ENCODE peak calls at places on chromosomes 7 and 10, in nine cellular contexts. One of them, this sample, is unnamed.

GRCh38 chr10:68135922-68136718 is 26.8 kb downstream of the MYPN start:
- DNase-seq in neuronal stem cell: no peak
- DNase-seq in fibroblast of the aortic adventitia: peak
- DNase-seq in dorsolateral prefrontal cortex: no peak
- DNase-seq in GM23248: peak
- DNase-seq in AG09309: peak
- DNase-seq in heart right ventricle: no peak
- DNase-seq in tibial nerve: no peak
- DNase-seq in brain microvascular endothelial cell: peak
- DNase-seq in this sample: peak

GRCh38 chr7:54888067-54888735 is 129.2 kb upstream of the SEC61G start:
- DNase-seq in tibial nerve: no peak
- DNase-seq in neuronal stem cell: peak
- DNase-seq in dorsolateral prefrontal cortex: peak
- DNase-seq in AG09309: no peak
- DNase-seq in brain microvascular endothelial cell: no peak
- DNase-seq in GM23248: peak
- DNase-seq in fibroblast of the aortic adventitia: no peak
- DNase-seq in heart right ventricle: peak
- DNase-seq in this sample: no peak

GRCh38 chr7:54349259-54349658 is 192.9 kb upstream of the VSTM2A start:
- DNase-seq in heart right ventricle: no peak
- DNase-seq in GM23248: no peak
- DNase-seq in brain microvascular endothelial cell: no peak
- DNase-seq in dorsolateral prefrontal cortex: no peak
- DNase-seq in fibroblast of the aortic adventitia: peak
- DNase-seq in tibial nerve: no peak
- DNase-seq in neuronal stem cell: no peak
- DNase-seq in AG09309: no peak
- DNase-seq in this sample: no peak

GRCh38 chr10:12479437-12479844 is 130.1 kb downstream of the CAMK1D start:
- DNase-seq in fibroblast of the aortic adventitia: no peak
- DNase-seq in dorsolateral prefrontal cortex: no peak
- DNase-seq in GM23248: no peak
- DNase-seq in heart right ventricle: no peak
- DNase-seq in brain microvascular endothelial cell: no peak
- DNase-seq in tibial nerve: no peak
- DNase-seq in neuronal stem cell: no peak
- DNase-seq in AG09309: no peak
- DNase-seq in this sample: no peak

GRCh38 chr7:2775785-2776184 is 68.3 kb downstream of the GNA12 start:
- DNase-seq in GM23248: no peak
- DNase-seq in neuronal stem cell: no peak
- DNase-seq in fibroblast of the aortic adventitia: no peak
- DNase-seq in heart right ventricle: no peak
- DNase-seq in dorsolateral prefrontal cortex: no peak
- DNase-seq in brain microvascular endothelial cell: no peak
- DNase-seq in tibial nerve: no peak
- DNase-seq in AG09309: no peak
- DNase-seq in this sample: no peak

GRCh38 chr10:115844592-115844991 is 428.4 kb downstream of the GFRA1 start:
- DNase-seq in AG09309: peak
- DNase-seq in brain microvascular endothelial cell: no peak
- DNase-seq in tibial nerve: no peak
- DNase-seq in dorsolateral prefrontal cortex: no peak
- DNase-seq in GM23248: no peak
- DNase-seq in heart right ventricle: no peak
- DNase-seq in neuronal stem cell: no peak
- DNase-seq in fibroblast of the aortic adventitia: peak
- DNase-seq in this sample: no peak

GRCh38 chr10:128268015-128268722 is 141.9 kb upstream of the MKI67 start:
- DNase-seq in neuronal stem cell: peak
- DNase-seq in brain microvascular endothelial cell: peak
- DNase-seq in tibial nerve: no peak
- DNase-seq in GM23248: peak
- DNase-seq in AG09309: no peak
- DNase-seq in fibroblast of the aortic adventitia: no peak
- DNase-seq in heart right ventricle: peak
- DNase-seq in dorsolateral prefrontal cortex: no peak
- DNase-seq in this sample: no peak

GRCh38 chr7:99132922-99133321 is 11.0 kb downstream of the SMURF1 start:
- DNase-seq in GM23248: peak
- DNase-seq in dorsolateral prefrontal cortex: no peak
- DNase-seq in neuronal stem cell: no peak
- DNase-seq in fibroblast of the aortic adventitia: no peak
- DNase-seq in brain microvascular endothelial cell: peak
- DNase-seq in tibial nerve: no peak
- DNase-seq in heart right ventricle: no peak
- DNase-seq in AG09309: no peak
- DNase-seq in this sample: no peak

GRCh38 chr7:108265007-108265406 is 134.8 kb upstream of the LAMB4 start:
- DNase-seq in tibial nerve: no peak
- DNase-seq in GM23248: no peak
- DNase-seq in neuronal stem cell: no peak
- DNase-seq in fibroblast of the aortic adventitia: no peak
- DNase-seq in dorsolateral prefrontal cortex: no peak
- DNase-seq in brain microvascular endothelial cell: no peak
- DNase-seq in AG09309: no peak
- DNase-seq in heart right ventricle: no peak
- DNase-seq in this sample: no peak

GRCh38 chr7:128827248-128827958 is 2.8 kb upstream of the FLNC start:
- DNase-seq in dorsolateral prefrontal cortex: no peak
- DNase-seq in fibroblast of the aortic adventitia: peak
- DNase-seq in tibial nerve: no peak
- DNase-seq in neuronal stem cell: no peak
- DNase-seq in brain microvascular endothelial cell: peak
- DNase-seq in heart right ventricle: peak
- DNase-seq in AG09309: no peak
- DNase-seq in GM23248: peak
- DNase-seq in this sample: peak

GRCh38 chr10:104259456-104259855 is 4.8 kb downstream of the GSTO1 start:
- DNase-seq in dorsolateral prefrontal cortex: no peak
- DNase-seq in neuronal stem cell: no peak
- DNase-seq in heart right ventricle: no peak
- DNase-seq in tibial nerve: no peak
- DNase-seq in GM23248: no peak
- DNase-seq in AG09309: no peak
- DNase-seq in fibroblast of the aortic adventitia: no peak
- DNase-seq in brain microvascular endothelial cell: no peak
- DNase-seq in this sample: no peak

GRCh38 chr7:66138994-66139752 is 24.5 kb downstream of the CRCP start:
- DNase-seq in heart right ventricle: no peak
- DNase-seq in tibial nerve: no peak
- DNase-seq in GM23248: peak
- DNase-seq in AG09309: no peak
- DNase-seq in dorsolateral prefrontal cortex: no peak
- DNase-seq in brain microvascular endothelial cell: peak
- DNase-seq in fibroblast of the aortic adventitia: peak
- DNase-seq in neuronal stem cell: no peak
- DNase-seq in this sample: peak

GRCh38 chr7:48962821-48963505 is 38.6 kb downstream of the CDC14C start:
- DNase-seq in heart right ventricle: no peak
- DNase-seq in tibial nerve: no peak
- DNase-seq in AG09309: no peak
- DNase-seq in neuronal stem cell: no peak
- DNase-seq in GM23248: no peak
- DNase-seq in fibroblast of the aortic adventitia: peak
- DNase-seq in dorsolateral prefrontal cortex: no peak
- DNase-seq in brain microvascular endothelial cell: no peak
- DNase-seq in this sample: no peak

GRCh38 chr10:89283988-89284475 is 17.8 kb upstream of the IFIT2 start:
- DNase-seq in brain microvascular endothelial cell: no peak
- DNase-seq in AG09309: peak
- DNase-seq in GM23248: peak
- DNase-seq in tibial nerve: no peak
- DNase-seq in fibroblast of the aortic adventitia: peak
- DNase-seq in dorsolateral prefrontal cortex: no peak
- DNase-seq in neuronal stem cell: no peak
- DNase-seq in heart right ventricle: peak
- DNase-seq in this sample: no peak

GRCh38 chr7:157129200-157129599 is 9.5 kb upstream of the UBE3C start:
- DNase-seq in GM23248: no peak
- DNase-seq in neuronal stem cell: no peak
- DNase-seq in heart right ventricle: no peak
- DNase-seq in AG09309: no peak
- DNase-seq in dorsolateral prefrontal cortex: no peak
- DNase-seq in fibroblast of the aortic adventitia: no peak
- DNase-seq in tibial nerve: no peak
- DNase-seq in brain microvascular endothelial cell: no peak
- DNase-seq in this sample: no peak

GRCh38 chr10:107427021-107427420 is 262.5 kb upstream of the SORCS1 start:
- DNase-seq in dorsolateral prefrontal cortex: no peak
- DNase-seq in AG09309: no peak
- DNase-seq in fibroblast of the aortic adventitia: no peak
- DNase-seq in GM23248: no peak
- DNase-seq in brain microvascular endothelial cell: no peak
- DNase-seq in heart right ventricle: no peak
- DNase-seq in tibial nerve: no peak
- DNase-seq in neuronal stem cell: no peak
- DNase-seq in this sample: no peak

GRCh38 chr10:107424628-107425027 is 260.1 kb upstream of the SORCS1 start:
- DNase-seq in AG09309: no peak
- DNase-seq in brain microvascular endothelial cell: no peak
- DNase-seq in GM23248: no peak
- DNase-seq in dorsolateral prefrontal cortex: no peak
- DNase-seq in heart right ventricle: no peak
- DNase-seq in fibroblast of the aortic adventitia: no peak
- DNase-seq in tibial nerve: no peak
- DNase-seq in neuronal stem cell: no peak
- DNase-seq in this sample: no peak

GRCh38 chr10:107423903-107424302 is 259.4 kb upstream of the SORCS1 start:
- DNase-seq in heart right ventricle: no peak
- DNase-seq in GM23248: no peak
- DNase-seq in brain microvascular endothelial cell: no peak
- DNase-seq in tibial nerve: no peak
- DNase-seq in dorsolateral prefrontal cortex: no peak
- DNase-seq in fibroblast of the aortic adventitia: no peak
- DNase-seq in neuronal stem cell: no peak
- DNase-seq in AG09309: no peak
- DNase-seq in this sample: no peak

GRCh38 chr10:107430446-107430845 is 265.9 kb upstream of the SORCS1 start:
- DNase-seq in GM23248: no peak
- DNase-seq in tibial nerve: no peak
- DNase-seq in AG09309: no peak
- DNase-seq in neuronal stem cell: no peak
- DNase-seq in heart right ventricle: no peak
- DNase-seq in dorsolateral prefrontal cortex: no peak
- DNase-seq in fibroblast of the aortic adventitia: no peak
- DNase-seq in brain microvascular endothelial cell: no peak
- DNase-seq in this sample: no peak

DNA sequence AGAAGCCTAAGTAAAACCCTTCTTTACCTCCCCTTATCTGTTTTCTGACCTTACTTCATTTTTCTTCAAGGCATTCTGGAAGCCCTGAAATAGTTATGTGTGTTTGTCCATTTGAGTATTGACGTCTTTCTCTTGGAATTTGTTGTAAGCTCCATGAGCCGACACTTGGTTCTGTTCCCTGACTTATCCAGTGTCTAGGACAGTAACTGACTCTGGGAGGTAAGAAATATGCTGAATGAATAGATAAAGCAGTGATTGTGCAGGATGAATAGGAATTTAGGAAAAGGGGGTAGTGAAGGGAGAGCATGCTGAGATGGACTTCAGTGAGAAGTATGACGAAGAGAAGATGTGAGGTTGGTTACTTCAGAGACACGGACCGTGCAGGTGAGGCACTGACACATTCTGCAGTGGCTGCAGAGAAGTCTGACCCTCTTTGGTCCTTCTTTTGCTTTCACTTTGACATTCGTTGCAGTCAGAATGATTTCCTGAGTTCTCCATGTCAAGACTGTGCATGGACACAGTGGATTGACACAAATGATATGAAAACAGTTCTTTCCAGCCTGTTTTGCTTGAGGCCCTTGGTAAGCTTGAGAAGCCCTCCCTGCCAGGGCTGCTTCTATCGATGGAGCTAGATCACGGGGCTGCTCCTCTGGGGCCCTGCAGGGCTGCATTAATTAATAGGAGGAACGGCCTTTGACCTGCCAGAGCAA is 261.5 kb upstream of the SORCS1 start:
- DNase-seq in brain microvascular endothelial cell: no peak
- DNase-seq in GM23248: no peak
- DNase-seq in fibroblast of the aortic adventitia: peak
- DNase-seq in tibial nerve: no peak
- DNase-seq in heart right ventricle: no peak
- DNase-seq in neuronal stem cell: peak
- DNase-seq in AG09309: no peak
- DNase-seq in dorsolateral prefrontal cortex: no peak
- DNase-seq in this sample: no peak
- H3K4me3 ChIP-seq in brain microvascular endothelial cell: peak
- H3K4me3 ChIP-seq in GM23248: peak
- H3K4me3 ChIP-seq in fibroblast of the aortic adventitia: no peak
- H3K4me3 ChIP-seq in tibial nerve: peak
- H3K4me3 ChIP-seq in heart right ventricle: peak
- H3K4me3 ChIP-seq in neuronal stem cell: no peak
- H3K4me3 ChIP-seq in AG09309: no peak
- H3K4me3 ChIP-seq in dorsolateral prefrontal cortex: peak
- H3K4me3 ChIP-seq in this sample: no peak

DNA sequence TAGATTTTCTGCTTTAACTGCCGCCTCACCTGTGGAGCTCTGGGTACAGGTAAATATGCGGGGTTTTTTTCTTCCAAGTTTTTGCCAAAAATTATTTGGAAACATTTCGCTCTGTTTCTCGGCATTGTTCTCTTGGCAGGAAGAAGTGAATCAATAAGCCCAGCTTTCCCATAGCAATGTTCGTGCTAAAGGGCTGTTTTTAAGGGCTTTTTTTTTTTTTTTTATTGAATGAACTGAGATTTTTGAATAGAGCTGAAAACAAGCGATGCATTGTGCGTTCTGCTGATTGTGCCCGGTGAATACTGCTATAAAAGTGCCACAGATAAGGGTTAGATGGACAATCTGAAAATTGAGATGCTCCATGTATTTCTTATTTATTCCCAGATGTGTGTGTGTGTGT is 30.4 kb downstream of the KIAA1217 start:
- DNase-seq in AG09309: no peak
- DNase-seq in tibial nerve: no peak
- DNase-seq in heart right ventricle: no peak
- DNase-seq in dorsolateral prefrontal cortex: no peak
- DNase-seq in brain microvascular endothelial cell: no peak
- DNase-seq in neuronal stem cell: no peak
- DNase-seq in fibroblast of the aortic adventitia: no peak
- DNase-seq in GM23248: no peak
- DNase-seq in this sample: no peak
- H3K4me3 ChIP-seq in AG09309: no peak
- H3K4me3 ChIP-seq in tibial nerve: peak
- H3K4me3 ChIP-seq in heart right ventricle: no peak
- H3K4me3 ChIP-seq in dorsolateral prefrontal cortex: peak
- H3K4me3 ChIP-seq in brain microvascular endothelial cell: no peak
- H3K4me3 ChIP-seq in neuronal stem cell: no peak
- H3K4me3 ChIP-seq in fibroblast of the aortic adventitia: no peak
- H3K4me3 ChIP-seq in GM23248: no peak
- H3K4me3 ChIP-seq in this sample: peak

GRCh38 chr10:73494213-73494612 is 1.6 kb downstream of the PPP3CB start:
- DNase-seq in fibroblast of the aortic adventitia: no peak
- DNase-seq in AG09309: no peak
- DNase-seq in brain microvascular endothelial cell: no peak
- DNase-seq in neuronal stem cell: no peak
- DNase-seq in GM23248: no peak
- DNase-seq in dorsolateral prefrontal cortex: no peak
- DNase-seq in tibial nerve: no peak
- DNase-seq in heart right ventricle: no peak
- DNase-seq in this sample: no peak
- H3K4me3 ChIP-seq in fibroblast of the aortic adventitia: peak
- H3K4me3 ChIP-seq in AG09309: peak
- H3K4me3 ChIP-seq in brain microvascular endothelial cell: peak
- H3K4me3 ChIP-seq in neuronal stem cell: peak
- H3K4me3 ChIP-seq in GM23248: peak
- H3K4me3 ChIP-seq in dorsolateral prefrontal cortex: peak
- H3K4me3 ChIP-seq in tibial nerve: peak
- H3K4me3 ChIP-seq in heart right ventricle: peak
- H3K4me3 ChIP-seq in this sample: peak

GRCh38 chr7:3949226-3949625 is 648.2 kb downstream of the SDK1 start:
- DNase-seq in neuronal stem cell: no peak
- DNase-seq in tibial nerve: no peak
- DNase-seq in GM23248: no peak
- DNase-seq in AG09309: no peak
- DNase-seq in heart right ventricle: no peak
- DNase-seq in brain microvascular endothelial cell: peak
- DNase-seq in fibroblast of the aortic adventitia: no peak
- DNase-seq in dorsolateral prefrontal cortex: no peak
- DNase-seq in this sample: no peak
- H3K4me3 ChIP-seq in neuronal stem cell: no peak
- H3K4me3 ChIP-seq in tibial nerve: no peak
- H3K4me3 ChIP-seq in GM23248: no peak
- H3K4me3 ChIP-seq in AG09309: no peak
- H3K4me3 ChIP-seq in heart right ventricle: no peak
- H3K4me3 ChIP-seq in brain microvascular endothelial cell: no peak
- H3K4me3 ChIP-seq in fibroblast of the aortic adventitia: no peak
- H3K4me3 ChIP-seq in dorsolateral prefrontal cortex: peak
- H3K4me3 ChIP-seq in this sample: no peak